ENCODE peak calls at places on chromosomes 12 and 14, in six cellular contexts. One of them, this sample, is unnamed.

GRCh38 chr14:71228711-71229110 is 321.5 kb downstream of the PCNX1 start:
- DNase-seq in transverse colon: no peak
- DNase-seq in spleen: no peak
- DNase-seq in SK-N-SH: no peak
- DNase-seq in HCT116: no peak
- DNase-seq in suprapubic skin: no peak
- DNase-seq in this sample: peak; percentile 23

GRCh38 chr12:102634216-102634615 is 153.9 kb upstream of the IGF1 start:
- DNase-seq in transverse colon: no peak
- DNase-seq in spleen: no peak
- DNase-seq in SK-N-SH: no peak
- DNase-seq in HCT116: no peak
- DNase-seq in suprapubic skin: no peak
- DNase-seq in this sample: no peak

GRCh38 chr14:51357250-51357649 is 117.2 kb downstream of the TMX1 start:
- DNase-seq in transverse colon: no peak
- DNase-seq in spleen: no peak
- DNase-seq in SK-N-SH: no peak
- DNase-seq in HCT116: no peak
- DNase-seq in suprapubic skin: no peak
- DNase-seq in this sample: no peak

GRCh38 chr12:124110372-124110883 is 137.4 kb downstream of the ZNF664 start:
- DNase-seq in transverse colon: no peak
- DNase-seq in spleen: no peak
- DNase-seq in SK-N-SH: no peak
- DNase-seq in HCT116: no peak
- DNase-seq in suprapubic skin: no peak
- DNase-seq in this sample: no peak

GRCh38 chr12:31309279-31309678 is 16.7 kb downstream of the SINHCAF start:
- DNase-seq in transverse colon: no peak
- DNase-seq in spleen: no peak
- DNase-seq in SK-N-SH: no peak
- DNase-seq in HCT116: no peak
- DNase-seq in suprapubic skin: no peak
- DNase-seq in this sample: no peak

GRCh38 chr14:38357557-38357956 is 101.7 kb upstream of the CLEC14A start:
- DNase-seq in transverse colon: no peak
- DNase-seq in spleen: no peak
- DNase-seq in SK-N-SH: no peak
- DNase-seq in HCT116: no peak
- DNase-seq in suprapubic skin: no peak
- DNase-seq in this sample: no peak

GRCh38 chr12:67546718-67547117 is 101.8 kb upstream of the DYRK2 start:
- DNase-seq in transverse colon: no peak
- DNase-seq in spleen: no peak
- DNase-seq in SK-N-SH: no peak
- DNase-seq in HCT116: no peak
- DNase-seq in suprapubic skin: no peak
- DNase-seq in this sample: no peak

GRCh38 chr12:71594214-71594948 is 69.3 kb downstream of the ZFC3H1 start:
- DNase-seq in transverse colon: no peak
- DNase-seq in spleen: no peak
- DNase-seq in SK-N-SH: peak; percentile 14
- DNase-seq in HCT116: peak; percentile 10
- DNase-seq in suprapubic skin: no peak
- DNase-seq in this sample: no peak

GRCh38 chr14:22791302-22791701 is 23.9 kb downstream of the SLC7A7 start:
- DNase-seq in transverse colon: no peak
- DNase-seq in spleen: no peak
- DNase-seq in SK-N-SH: no peak
- DNase-seq in HCT116: no peak
- DNase-seq in suprapubic skin: no peak
- DNase-seq in this sample: no peak

GRCh38 chr14:95056476-95056875 is 100.9 kb downstream of the DICER1 start:
- DNase-seq in transverse colon: no peak
- DNase-seq in spleen: no peak
- DNase-seq in SK-N-SH: no peak
- DNase-seq in HCT116: no peak
- DNase-seq in suprapubic skin: no peak
- DNase-seq in this sample: peak; percentile 64

GRCh38 chr12:62379723-62380045 is 86.9 kb upstream of the MON2 start:
- DNase-seq in transverse colon: no peak
- DNase-seq in spleen: no peak
- DNase-seq in SK-N-SH: no peak
- DNase-seq in HCT116: no peak
- DNase-seq in suprapubic skin: no peak
- DNase-seq in this sample: no peak

GRCh38 chr12:65170245-65170881 is 980 bp downstream of the LEMD3 start:
- DNase-seq in transverse colon: peak; percentile 88
- DNase-seq in spleen: peak; percentile 92
- DNase-seq in SK-N-SH: peak; percentile 63
- DNase-seq in HCT116: peak; percentile 28
- DNase-seq in suprapubic skin: peak; percentile 81
- DNase-seq in this sample: peak; percentile 30

GRCh38 chr12:107014050-107014449 is 27.1 kb upstream of the MTERF2 start:
- DNase-seq in transverse colon: peak; percentile 34
- DNase-seq in spleen: no peak
- DNase-seq in SK-N-SH: no peak
- DNase-seq in HCT116: peak; percentile 56
- DNase-seq in suprapubic skin: no peak
- DNase-seq in this sample: no peak

GRCh38 chr14:23299558-23299957 is 3.1 kb downstream of the PPP1R3E start:
- DNase-seq in transverse colon: no peak
- DNase-seq in spleen: no peak
- DNase-seq in SK-N-SH: no peak
- DNase-seq in HCT116: no peak
- DNase-seq in suprapubic skin: no peak
- DNase-seq in this sample: no peak

GRCh38 chr14:75295061-75295461 is 16.4 kb downstream of the FOS start:
- DNase-seq in transverse colon: peak; percentile 83
- DNase-seq in spleen: peak; percentile 89
- DNase-seq in SK-N-SH: peak; percentile 51
- DNase-seq in HCT116: no peak
- DNase-seq in suprapubic skin: peak; percentile 90
- DNase-seq in this sample: no peak

GRCh38 chr12:57625261-57626032 is 7.6 kb downstream of the B4GALNT1 start:
- DNase-seq in transverse colon: no peak
- DNase-seq in spleen: no peak
- DNase-seq in SK-N-SH: no peak
- DNase-seq in HCT116: no peak
- DNase-seq in suprapubic skin: peak; percentile 55
- DNase-seq in this sample: no peak

GRCh38 chr12:43284441-43284840 is 267.6 kb downstream of the ADAMTS20 start:
- DNase-seq in transverse colon: no peak
- DNase-seq in spleen: no peak
- DNase-seq in SK-N-SH: no peak
- DNase-seq in HCT116: no peak
- DNase-seq in suprapubic skin: no peak
- DNase-seq in this sample: no peak

GRCh38 chr12:27841392-27841882 is 61.4 kb upstream of the MANSC4 start:
- DNase-seq in transverse colon: no peak
- DNase-seq in spleen: no peak
- DNase-seq in SK-N-SH: no peak
- DNase-seq in HCT116: peak; percentile 44
- DNase-seq in suprapubic skin: no peak
- DNase-seq in this sample: no peak

GRCh38 chr14:41663478-41663845 is 56.8 kb downstream of the LRFN5 start:
- DNase-seq in transverse colon: no peak
- DNase-seq in spleen: no peak
- DNase-seq in SK-N-SH: no peak
- DNase-seq in HCT116: no peak
- DNase-seq in suprapubic skin: no peak
- DNase-seq in this sample: no peak

GRCh38 chr12:19168634-19169033 is 39.1 kb downstream of the PLEKHA5 start:
- DNase-seq in transverse colon: no peak
- DNase-seq in spleen: no peak
- DNase-seq in SK-N-SH: no peak
- DNase-seq in HCT116: no peak
- DNase-seq in suprapubic skin: no peak
- DNase-seq in this sample: no peak

DNA sequence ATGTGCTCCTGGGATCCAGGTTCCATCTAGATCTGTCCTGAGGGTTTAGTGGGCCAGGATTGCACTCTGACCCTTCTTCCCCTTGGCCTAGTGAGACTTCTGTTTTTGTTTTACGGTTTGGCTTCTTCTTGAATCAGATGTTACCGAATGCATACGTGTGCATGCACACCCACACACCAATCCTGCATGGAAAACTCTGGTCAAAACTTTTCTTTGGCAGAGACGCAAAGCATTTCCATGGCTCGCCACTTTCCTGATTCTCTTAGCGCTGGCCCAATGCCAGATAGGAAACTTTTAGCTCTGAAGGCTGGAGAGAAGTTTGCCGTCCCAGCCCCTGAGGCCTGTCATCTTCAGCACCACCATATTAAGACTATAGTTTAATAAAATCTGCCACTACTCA is 67.4 kb upstream of the ACTN1 start:
- DNase-seq in transverse colon: peak; percentile 22
- DNase-seq in spleen: no peak
- DNase-seq in SK-N-SH: no peak
- DNase-seq in HCT116: no peak
- DNase-seq in suprapubic skin: no peak
- DNase-seq in this sample: no peak
- TF ChIP-seq POLR2AphosphoS5 in transverse colon: no peak
- TF ChIP-seq POLR2AphosphoS5 in spleen: no peak
- TF ChIP-seq POLR2AphosphoS5 in SK-N-SH: no peak
- TF ChIP-seq POLR2AphosphoS5 in HCT116: no peak
- TF ChIP-seq POLR2AphosphoS5 in suprapubic skin: no peak
- TF ChIP-seq POLR2AphosphoS5 in this sample: peak; percentile 47

GRCh38 chr12:46459881-46460545 is 87.4 kb upstream of the SLC38A2 start:
- DNase-seq in transverse colon: peak; percentile 14
- DNase-seq in spleen: no peak
- DNase-seq in SK-N-SH: no peak
- DNase-seq in HCT116: no peak
- DNase-seq in suprapubic skin: no peak
- DNase-seq in this sample: no peak
- H3K4me1 ChIP-seq in transverse colon: no peaks in the 10 kb centered on the region
- H3K4me1 ChIP-seq in spleen: peaks cover 74% of the 10 kb centered on the region
- H3K4me1 ChIP-seq in SK-N-SH: peaks cover 5% of the 10 kb centered on the region
- H3K4me1 ChIP-seq in HCT116: peaks cover 68% of the 10 kb centered on the region
- H3K4me1 ChIP-seq in suprapubic skin: peaks cover 62% of the 10 kb centered on the region
- H3K4me1 ChIP-seq in this sample: no peaks in the 10 kb centered on the region

GRCh38 chr12:95072900-95073697 is at the start of gene NR2C1:
- DNase-seq in transverse colon: peak; percentile 95
- DNase-seq in spleen: peak; percentile 97
- DNase-seq in SK-N-SH: peak; percentile 98
- DNase-seq in HCT116: peak; percentile 91
- DNase-seq in suprapubic skin: peak; percentile 93
- DNase-seq in this sample: peak; percentile 91
- TF ChIP-seq POLR2AphosphoS5 in transverse colon: peak; percentile 66
- TF ChIP-seq POLR2AphosphoS5 in spleen: peak; percentile 84
- TF ChIP-seq POLR2AphosphoS5 in SK-N-SH: no peak
- TF ChIP-seq POLR2AphosphoS5 in HCT116: peak; percentile 67
- TF ChIP-seq POLR2AphosphoS5 in suprapubic skin: no peak
- TF ChIP-seq POLR2AphosphoS5 in this sample: peak; percentile 53

GRCh38 chr12:11677752-11678151 is 28.3 kb downstream of the ETV6 start:
- DNase-seq in transverse colon: no peak
- DNase-seq in spleen: no peak
- DNase-seq in SK-N-SH: no peak
- DNase-seq in HCT116: no peak
- DNase-seq in suprapubic skin: no peak
- DNase-seq in this sample: no peak

GRCh38 chr12:11673666-11674464 is 24.4 kb downstream of the ETV6 start:
- DNase-seq in transverse colon: no peak
- DNase-seq in spleen: no peak
- DNase-seq in SK-N-SH: no peak
- DNase-seq in HCT116: no peak
- DNase-seq in suprapubic skin: no peak
- DNase-seq in this sample: no peak

GRCh38 chr12:11675952-11676505 is 26.6 kb downstream of the ETV6 start:
- DNase-seq in transverse colon: no peak
- DNase-seq in spleen: no peak
- DNase-seq in SK-N-SH: no peak
- DNase-seq in HCT116: no peak
- DNase-seq in suprapubic skin: no peak
- DNase-seq in this sample: no peak

GRCh38 chr12:11681211-11681610 is 31.7 kb downstream of the ETV6 start:
- DNase-seq in transverse colon: no peak
- DNase-seq in spleen: no peak
- DNase-seq in SK-N-SH: no peak
- DNase-seq in HCT116: no peak
- DNase-seq in suprapubic skin: no peak
- DNase-seq in this sample: no peak

DNA sequence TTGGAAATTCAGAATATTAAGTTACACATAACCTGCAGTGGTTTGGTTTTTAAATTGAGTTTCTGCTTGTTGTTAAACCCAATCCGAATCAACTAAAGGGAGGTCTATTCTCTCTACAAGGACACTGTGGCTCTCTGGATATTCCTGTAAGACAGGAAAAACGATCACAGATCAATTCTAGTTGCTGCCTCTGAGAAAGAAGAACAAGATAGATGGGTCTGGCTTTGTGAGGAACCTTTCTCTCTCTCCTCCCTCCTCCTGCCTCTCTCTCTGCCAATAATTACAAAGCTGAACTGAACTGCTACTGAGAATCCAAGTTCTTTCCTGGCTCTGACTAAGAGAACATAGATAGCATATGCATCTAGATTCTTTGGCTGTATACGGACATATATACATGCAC is 27.6 kb downstream of the ETV6 start:
- DNase-seq in transverse colon: no peak
- DNase-seq in spleen: no peak
- DNase-seq in SK-N-SH: no peak
- DNase-seq in HCT116: no peak
- DNase-seq in suprapubic skin: no peak
- DNase-seq in this sample: no peak
- H3K4me1 ChIP-seq in transverse colon: peaks cover 22% of the 10 kb centered on the region
- H3K4me1 ChIP-seq in spleen: peaks cover 92% of the 10 kb centered on the region
- H3K4me1 ChIP-seq in SK-N-SH: peaks cover 23% of the 10 kb centered on the region
- H3K4me1 ChIP-seq in HCT116: no peaks in the 10 kb centered on the region
- H3K4me1 ChIP-seq in suprapubic skin: peaks cover 49% of the 10 kb centered on the region
- H3K4me1 ChIP-seq in this sample: peaks cover 4% of the 10 kb centered on the region

This sample was measured in breast epithelium.